ENCODE peak calls at places on chromosomes 13 and 19, in six cellular contexts. One of them, this sample, is unnamed.

GRCh38 chr13:76440568-76440967 is 445.6 kb downstream of the KCTD12 start:
- DNase-seq in tibial artery: no peak
- DNase-seq in Panc1: no peak
- DNase-seq in CD8-positive, alpha-beta T cell: no peak
- DNase-seq in BE2C: no peak
- DNase-seq in thoracic aorta: no peak
- DNase-seq in this sample: no peak

GRCh38 chr13:71034018-71034417 is 833.0 kb downstream of the DACH1 start:
- DNase-seq in thoracic aorta: no peak
- DNase-seq in BE2C: no peak
- DNase-seq in tibial artery: no peak
- DNase-seq in Panc1: no peak
- DNase-seq in CD8-positive, alpha-beta T cell: no peak
- DNase-seq in this sample: no peak

GRCh38 chr13:42170029-42170428 is 101.9 kb upstream of the AKAP11 start:
- DNase-seq in CD8-positive, alpha-beta T cell: no peak
- DNase-seq in Panc1: no peak
- DNase-seq in BE2C: no peak
- DNase-seq in tibial artery: no peak
- DNase-seq in thoracic aorta: no peak
- DNase-seq in this sample: no peak

GRCh38 chr19:54608205-54608604 is 14.8 kb downstream of the LILRA1 start:
- DNase-seq in BE2C: no peak
- DNase-seq in tibial artery: no peak
- DNase-seq in CD8-positive, alpha-beta T cell: no peak
- DNase-seq in Panc1: no peak
- DNase-seq in thoracic aorta: no peak
- DNase-seq in this sample: no peak

GRCh38 chr13:97279079-97279411 is 56.9 kb downstream of the MBNL2 start:
- DNase-seq in CD8-positive, alpha-beta T cell: no peak
- DNase-seq in BE2C: no peak
- DNase-seq in thoracic aorta: no peak
- DNase-seq in Panc1: no peak
- DNase-seq in tibial artery: no peak
- DNase-seq in this sample: no peak

GRCh38 chr13:74683411-74683810 is 549.2 kb upstream of the KLF12 start:
- DNase-seq in tibial artery: no peak
- DNase-seq in thoracic aorta: no peak
- DNase-seq in CD8-positive, alpha-beta T cell: no peak
- DNase-seq in BE2C: no peak
- DNase-seq in Panc1: no peak
- DNase-seq in this sample: no peak

GRCh38 chr13:103716689-103717088 is 650.5 kb upstream of the SLC10A2 start:
- DNase-seq in thoracic aorta: no peak
- DNase-seq in tibial artery: no peak
- DNase-seq in CD8-positive, alpha-beta T cell: no peak
- DNase-seq in Panc1: no peak
- DNase-seq in BE2C: no peak
- DNase-seq in this sample: no peak

GRCh38 chr19:49113762-49114629 is at the start of gene LIN7B:
- DNase-seq in tibial artery: peak
- DNase-seq in CD8-positive, alpha-beta T cell: peak
- DNase-seq in BE2C: peak
- DNase-seq in thoracic aorta: no peak
- DNase-seq in Panc1: no peak
- DNase-seq in this sample: no peak

GRCh38 chr19:34403784-34404108 is 453 bp upstream of the PDCD2L start:
- DNase-seq in BE2C: no peak
- DNase-seq in tibial artery: no peak
- DNase-seq in Panc1: no peak
- DNase-seq in thoracic aorta: no peak
- DNase-seq in CD8-positive, alpha-beta T cell: no peak
- DNase-seq in this sample: no peak

GRCh38 chr19:36136975-36137686 is 2.7 kb upstream of the CAPNS1 start:
- DNase-seq in BE2C: no peak
- DNase-seq in CD8-positive, alpha-beta T cell: no peak
- DNase-seq in tibial artery: peak
- DNase-seq in Panc1: peak
- DNase-seq in thoracic aorta: peak
- DNase-seq in this sample: no peak

GRCh38 chr19:54451997-54452396 is 3.0 kb downstream of the LENG8 start:
- DNase-seq in Panc1: no peak
- DNase-seq in thoracic aorta: no peak
- DNase-seq in BE2C: no peak
- DNase-seq in tibial artery: no peak
- DNase-seq in CD8-positive, alpha-beta T cell: no peak
- DNase-seq in this sample: no peak

GRCh38 chr19:47351545-47351944 is 2.4 kb downstream of the DHX34 start:
- DNase-seq in Panc1: no peak
- DNase-seq in BE2C: peak
- DNase-seq in tibial artery: no peak
- DNase-seq in thoracic aorta: no peak
- DNase-seq in CD8-positive, alpha-beta T cell: no peak
- DNase-seq in this sample: no peak

GRCh38 chr13:106418556-106418955 is 116.9 kb downstream of the EFNB2 start:
- DNase-seq in tibial artery: no peak
- DNase-seq in CD8-positive, alpha-beta T cell: no peak
- DNase-seq in thoracic aorta: no peak
- DNase-seq in BE2C: no peak
- DNase-seq in Panc1: no peak
- DNase-seq in this sample: no peak

GRCh38 chr19:38975214-38975860 is at the start of gene FBXO17:
- DNase-seq in BE2C: peak
- DNase-seq in Panc1: peak
- DNase-seq in tibial artery: peak
- DNase-seq in thoracic aorta: no peak
- DNase-seq in CD8-positive, alpha-beta T cell: no peak
- DNase-seq in this sample: no peak

GRCh38 chr19:1134431-1134830 is 30.6 kb downstream of the GPX4 start:
- DNase-seq in Panc1: no peak
- DNase-seq in tibial artery: no peak
- DNase-seq in BE2C: no peak
- DNase-seq in thoracic aorta: no peak
- DNase-seq in CD8-positive, alpha-beta T cell: no peak
- DNase-seq in this sample: no peak

GRCh38 chr19:48868196-48868886 is at the start of gene PLEKHA4:
- DNase-seq in Panc1: no peak
- DNase-seq in thoracic aorta: no peak
- DNase-seq in BE2C: peak
- DNase-seq in tibial artery: peak
- DNase-seq in CD8-positive, alpha-beta T cell: no peak
- DNase-seq in this sample: no peak

GRCh38 chr13:82165396-82166174 is 1716.7 kb downstream of the SLITRK1 start:
- DNase-seq in thoracic aorta: no peak
- DNase-seq in Panc1: no peak
- DNase-seq in CD8-positive, alpha-beta T cell: no peak
- DNase-seq in BE2C: peak
- DNase-seq in tibial artery: no peak
- DNase-seq in this sample: no peak

GRCh38 chr13:64410654-64411053 is 2819.5 kb downstream of the PCDH9 start:
- DNase-seq in Panc1: no peak
- DNase-seq in BE2C: no peak
- DNase-seq in thoracic aorta: no peak
- DNase-seq in tibial artery: no peak
- DNase-seq in CD8-positive, alpha-beta T cell: no peak
- DNase-seq in this sample: no peak

GRCh38 chr13:45763419-45763818 is 61.3 kb downstream of the CBY2 start:
- DNase-seq in Panc1: no peak
- DNase-seq in BE2C: no peak
- DNase-seq in tibial artery: no peak
- DNase-seq in thoracic aorta: no peak
- DNase-seq in CD8-positive, alpha-beta T cell: no peak
- DNase-seq in this sample: no peak

GRCh38 chr19:33524024-33524664 is 2.6 kb upstream of the PEPD start:
- DNase-seq in CD8-positive, alpha-beta T cell: no peak
- DNase-seq in BE2C: no peak
- DNase-seq in Panc1: no peak
- DNase-seq in tibial artery: no peak
- DNase-seq in thoracic aorta: no peak
- DNase-seq in this sample: no peak

GRCh38 chr19:35045667-35046300 is 4.3 kb downstream of the HPN start:
- DNase-seq in Panc1: no peak
- DNase-seq in BE2C: no peak
- DNase-seq in CD8-positive, alpha-beta T cell: no peak
- DNase-seq in tibial artery: no peak
- DNase-seq in thoracic aorta: no peak
- DNase-seq in this sample: no peak

GRCh38 chr13:93352616-93353015 is 126.0 kb downstream of the GPC6 start:
- DNase-seq in tibial artery: no peak
- DNase-seq in thoracic aorta: no peak
- DNase-seq in BE2C: no peak
- DNase-seq in Panc1: no peak
- DNase-seq in CD8-positive, alpha-beta T cell: no peak
- DNase-seq in this sample: no peak

GRCh38 chr13:97192166-97192565 is 30.0 kb upstream of the MBNL2 start:
- DNase-seq in thoracic aorta: no peak
- DNase-seq in BE2C: no peak
- DNase-seq in Panc1: no peak
- DNase-seq in tibial artery: no peak
- DNase-seq in CD8-positive, alpha-beta T cell: no peak
- DNase-seq in this sample: no peak

GRCh38 chr13:48222358-48223015 is 10.5 kb upstream of the ITM2B start:
- DNase-seq in thoracic aorta: no peak
- DNase-seq in CD8-positive, alpha-beta T cell: no peak
- DNase-seq in Panc1: no peak
- DNase-seq in tibial artery: peak
- DNase-seq in BE2C: no peak
- DNase-seq in this sample: no peak

GRCh38 chr13:95660981-95661581 is 15.9 kb upstream of the DNAJC3 start:
- DNase-seq in Panc1: no peak
- DNase-seq in BE2C: peak
- DNase-seq in tibial artery: no peak
- DNase-seq in thoracic aorta: no peak
- DNase-seq in CD8-positive, alpha-beta T cell: no peak
- DNase-seq in this sample: no peak

GRCh38 chr13:48514776-48515175 is 18.1 kb downstream of the RCBTB2 start:
- DNase-seq in CD8-positive, alpha-beta T cell: no peak
- DNase-seq in tibial artery: no peak
- DNase-seq in BE2C: no peak
- DNase-seq in thoracic aorta: no peak
- DNase-seq in Panc1: no peak
- DNase-seq in this sample: no peak

DNA sequence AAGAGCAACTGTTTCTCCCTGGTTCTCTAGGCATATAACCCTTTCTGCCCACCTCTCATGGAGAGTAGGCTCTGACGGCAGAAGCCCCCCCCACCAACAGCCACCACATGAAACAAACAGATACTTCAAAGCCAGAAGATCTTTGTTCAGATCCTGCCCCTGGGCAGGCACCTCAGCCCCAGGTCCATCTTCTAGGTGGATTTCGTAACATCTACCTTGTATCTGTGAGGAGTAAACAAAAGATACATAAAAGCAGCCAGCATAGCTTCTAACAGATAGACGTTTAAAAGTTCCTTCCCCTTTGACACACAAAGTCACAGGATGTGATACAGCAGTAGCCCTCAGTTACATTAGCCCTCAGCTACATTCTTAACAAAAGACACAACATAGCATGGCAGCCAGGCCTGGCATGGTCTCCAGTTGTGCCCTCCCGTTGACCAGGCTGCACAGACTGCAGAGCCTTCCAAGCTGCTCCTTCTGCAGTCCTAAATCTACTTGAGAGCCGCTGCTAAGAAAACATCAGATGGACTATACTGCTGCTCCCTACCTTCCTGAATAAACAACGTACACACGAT is 35.4 kb downstream of the BRD4 start:
- DNase-seq in BE2C: no peak
- DNase-seq in tibial artery: no peak
- DNase-seq in thoracic aorta: no peak
- DNase-seq in Panc1: no peak
- DNase-seq in CD8-positive, alpha-beta T cell: no peak
- DNase-seq in this sample: no peak
- TF ChIP-seq CTCF in BE2C: no peak
- TF ChIP-seq CTCF in tibial artery: no peak
- TF ChIP-seq CTCF in thoracic aorta: no peak
- TF ChIP-seq CTCF in Panc1: no peak
- TF ChIP-seq CTCF in CD8-positive, alpha-beta T cell: no peak
- TF ChIP-seq CTCF in this sample: no peak

DNA sequence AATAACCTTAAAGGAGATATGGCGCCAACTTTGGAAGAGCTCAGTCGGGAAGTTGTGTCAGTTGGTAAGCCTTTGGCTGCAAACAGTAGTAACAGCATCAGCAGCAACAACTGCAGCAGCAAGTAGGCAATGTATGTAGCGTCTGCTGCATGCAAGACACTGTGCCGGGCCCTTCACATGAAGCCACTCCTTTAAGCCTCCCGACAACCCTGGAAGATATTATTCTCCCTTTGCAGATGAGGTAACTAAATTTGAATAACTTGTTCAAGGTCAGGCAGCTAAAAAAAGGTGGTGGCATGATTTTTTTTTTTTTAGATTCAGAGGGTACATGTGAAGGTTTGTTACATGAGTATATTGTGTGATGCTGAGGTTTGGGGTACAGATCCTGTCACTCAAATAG is 19.7 kb downstream of the SIPA1L3 start:
- DNase-seq in thoracic aorta: no peak
- DNase-seq in BE2C: no peak
- DNase-seq in tibial artery: no peak
- DNase-seq in Panc1: no peak
- DNase-seq in CD8-positive, alpha-beta T cell: no peak
- DNase-seq in this sample: no peak
- H3K4me3 ChIP-seq in thoracic aorta: no peak
- H3K4me3 ChIP-seq in BE2C: no peak
- H3K4me3 ChIP-seq in tibial artery: no peak
- H3K4me3 ChIP-seq in Panc1: no peak
- H3K4me3 ChIP-seq in CD8-positive, alpha-beta T cell: no peak
- H3K4me3 ChIP-seq in this sample: no peak

DNA sequence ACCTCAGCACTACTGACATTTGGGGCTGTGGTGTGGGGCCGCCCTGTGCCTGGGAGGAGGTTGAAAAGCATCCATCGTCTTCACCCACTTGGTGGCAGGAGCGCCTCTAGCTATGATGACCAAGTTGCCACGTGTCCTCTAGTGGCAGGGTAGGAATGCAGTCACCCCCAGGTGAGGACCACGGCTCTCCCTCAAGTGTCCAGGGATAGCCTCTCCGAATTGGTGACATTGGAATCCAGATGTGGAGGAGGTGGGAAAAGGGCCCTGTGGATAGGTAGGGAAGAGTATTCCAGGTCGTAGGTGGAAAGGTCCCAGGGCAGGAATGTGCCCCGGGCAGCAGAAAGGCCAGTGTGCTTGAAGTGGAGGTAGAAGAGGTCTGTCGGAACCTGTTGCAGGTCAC is 37.6 kb downstream of the ARHGEF18 start:
- DNase-seq in CD8-positive, alpha-beta T cell: no peak
- DNase-seq in Panc1: no peak
- DNase-seq in BE2C: no peak
- DNase-seq in thoracic aorta: no peak
- DNase-seq in tibial artery: no peak
- DNase-seq in this sample: no peak
- TF ChIP-seq CTCF in CD8-positive, alpha-beta T cell: no peak
- TF ChIP-seq CTCF in Panc1: no peak
- TF ChIP-seq CTCF in BE2C: no peak
- TF ChIP-seq CTCF in thoracic aorta: no peak
- TF ChIP-seq CTCF in tibial artery: no peak
- TF ChIP-seq CTCF in this sample: no peak

DNA sequence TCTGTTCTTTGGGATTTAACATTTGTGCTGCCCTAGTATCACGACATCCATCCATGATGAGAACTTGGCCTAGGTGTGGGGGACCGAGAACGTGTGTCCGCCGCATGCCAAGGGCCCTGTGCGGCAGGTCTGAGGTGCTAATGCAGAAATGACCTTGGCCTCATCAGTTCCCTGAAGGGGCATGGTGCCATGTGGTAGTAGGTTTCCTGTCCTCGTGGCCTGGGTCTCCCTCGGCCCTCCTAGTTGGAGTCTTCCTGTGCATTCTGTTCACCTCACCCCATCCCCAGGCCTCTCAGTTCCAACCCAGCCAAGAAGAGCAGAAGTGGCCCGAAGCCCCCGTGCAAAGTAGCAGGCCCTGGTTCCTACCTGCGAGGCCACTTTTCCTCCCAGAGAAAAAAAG is 59.8 kb downstream of the GGACT start:
- DNase-seq in CD8-positive, alpha-beta T cell: no peak
- DNase-seq in thoracic aorta: no peak
- DNase-seq in BE2C: no peak
- DNase-seq in Panc1: no peak
- DNase-seq in tibial artery: no peak
- DNase-seq in this sample: no peak
- H3K4me3 ChIP-seq in CD8-positive, alpha-beta T cell: no peak
- H3K4me3 ChIP-seq in thoracic aorta: no peak
- H3K4me3 ChIP-seq in BE2C: no peak
- H3K4me3 ChIP-seq in Panc1: no peak
- H3K4me3 ChIP-seq in tibial artery: no peak
- H3K4me3 ChIP-seq in this sample: no peak

This sample was measured in epithelial cell of proximal tubule.